ENCODE peak calls at places on chromosomes 2 and 18, in five cellular contexts. One of them, this sample, is unnamed.

GRCh38 chr2:184860744-184861143 is 262.4 kb downstream of the ZNF804A start:
- DNase-seq in fibroblast of lung: no peak
- DNase-seq in hepatocyte: no peak
- DNase-seq in GM23248: no peak
- DNase-seq in IMR-90: no peak
- DNase-seq in this sample: no peak

GRCh38 chr2:36680012-36680411 is 16.5 kb upstream of the VIT start:
- DNase-seq in fibroblast of lung: peak; percentile 24
- DNase-seq in hepatocyte: no peak
- DNase-seq in GM23248: no peak
- DNase-seq in IMR-90: peak; percentile 71
- DNase-seq in this sample: no peak

GRCh38 chr18:13435596-13436333 is 217.2 kb downstream of the LDLRAD4 start:
- DNase-seq in fibroblast of lung: peak; percentile 91
- DNase-seq in hepatocyte: no peak
- DNase-seq in GM23248: peak; percentile 87
- DNase-seq in IMR-90: no peak
- DNase-seq in this sample: peak; percentile 25

GRCh38 chr2:153971250-153971649 is 99.5 kb downstream of the GALNT13 start:
- DNase-seq in fibroblast of lung: peak; percentile 51
- DNase-seq in hepatocyte: no peak
- DNase-seq in GM23248: no peak
- DNase-seq in IMR-90: no peak
- DNase-seq in this sample: no peak

GRCh38 chr2:206721216-206721920 is 3.2 kb upstream of the DYTN start:
- DNase-seq in fibroblast of lung: no peak
- DNase-seq in hepatocyte: no peak
- DNase-seq in GM23248: no peak
- DNase-seq in IMR-90: no peak
- DNase-seq in this sample: peak; percentile 2

GRCh38 chr2:176535480-176536113 is 266.4 kb downstream of the MTX2 start:
- DNase-seq in fibroblast of lung: peak; percentile 67
- DNase-seq in hepatocyte: no peak
- DNase-seq in GM23248: peak; percentile 63
- DNase-seq in IMR-90: no peak
- DNase-seq in this sample: no peak

GRCh38 chr18:56003651-56004050 is 415.7 kb upstream of the TCF4 start:
- DNase-seq in fibroblast of lung: peak; percentile 71
- DNase-seq in hepatocyte: no peak
- DNase-seq in GM23248: no peak
- DNase-seq in IMR-90: no peak
- DNase-seq in this sample: no peak

GRCh38 chr2:150143087-150143536 is 344.4 kb downstream of the RND3 start:
- DNase-seq in fibroblast of lung: peak; percentile 90
- DNase-seq in hepatocyte: no peak
- DNase-seq in GM23248: peak; percentile 63
- DNase-seq in IMR-90: peak; percentile 73
- DNase-seq in this sample: peak; percentile 81

GRCh38 chr2:65604246-65604645 is 171.8 kb upstream of the SPRED2 start:
- DNase-seq in fibroblast of lung: peak; percentile 59
- DNase-seq in hepatocyte: no peak
- DNase-seq in GM23248: peak; percentile 71
- DNase-seq in IMR-90: peak; percentile 18
- DNase-seq in this sample: peak; percentile 28

GRCh38 chr2:11995381-11995947 is 249.0 kb downstream of the LPIN1 start:
- DNase-seq in fibroblast of lung: peak; percentile 76
- DNase-seq in hepatocyte: no peak
- DNase-seq in GM23248: peak; percentile 61
- DNase-seq in IMR-90: peak; percentile 47
- DNase-seq in this sample: no peak

DNA sequence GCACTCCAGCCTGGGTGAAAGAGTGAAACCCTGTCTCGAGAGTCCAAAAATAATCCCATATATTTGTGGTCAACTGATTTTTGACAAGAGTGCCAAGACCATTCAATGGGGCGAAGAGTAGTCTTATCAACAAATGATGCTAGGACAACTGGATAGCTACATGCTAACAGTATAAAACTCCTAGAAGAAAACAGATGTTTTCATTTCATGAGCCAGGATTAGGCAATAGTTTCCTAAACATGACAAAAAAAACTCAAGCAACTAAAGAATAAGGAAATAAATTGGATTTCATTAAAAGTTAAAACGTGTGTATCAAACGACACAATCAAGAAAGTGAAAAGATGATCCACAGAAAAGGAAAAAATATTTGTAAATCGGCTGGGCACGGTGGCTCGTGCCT is 6.3 kb downstream of the LIMS2 start:
- DNase-seq in fibroblast of lung: no peak
- DNase-seq in hepatocyte: no peak
- DNase-seq in GM23248: peak; percentile 58
- DNase-seq in IMR-90: no peak
- DNase-seq in this sample: no peak
- H3K27me3 ChIP-seq in fibroblast of lung: peaks cover 23% of the 10 kb centered on the region
- H3K27me3 ChIP-seq in hepatocyte: peaks cover 34% of the 10 kb centered on the region
- H3K27me3 ChIP-seq in GM23248: no peaks in the 10 kb centered on the region
- H3K27me3 ChIP-seq in IMR-90: no peaks in the 10 kb centered on the region
- H3K27me3 ChIP-seq in this sample: peaks cover 17% of the 10 kb centered on the region

GRCh38 chr2:197498627-197498936 is 1.1 kb downstream of the HSPD1 start:
- DNase-seq in fibroblast of lung: no peak
- DNase-seq in hepatocyte: no peak
- DNase-seq in GM23248: no peak
- DNase-seq in IMR-90: no peak
- DNase-seq in this sample: no peak
- H4K20me1 ChIP-seq in fibroblast of lung: no peaks in the 10 kb centered on the region
- H4K20me1 ChIP-seq in hepatocyte: peaks cover 40% of the 10 kb centered on the region
- H4K20me1 ChIP-seq in GM23248: no peaks in the 10 kb centered on the region
- H4K20me1 ChIP-seq in IMR-90: peaks cover 40% of the 10 kb centered on the region
- H4K20me1 ChIP-seq in this sample: peaks cover 17% of the 10 kb centered on the region

DNA sequence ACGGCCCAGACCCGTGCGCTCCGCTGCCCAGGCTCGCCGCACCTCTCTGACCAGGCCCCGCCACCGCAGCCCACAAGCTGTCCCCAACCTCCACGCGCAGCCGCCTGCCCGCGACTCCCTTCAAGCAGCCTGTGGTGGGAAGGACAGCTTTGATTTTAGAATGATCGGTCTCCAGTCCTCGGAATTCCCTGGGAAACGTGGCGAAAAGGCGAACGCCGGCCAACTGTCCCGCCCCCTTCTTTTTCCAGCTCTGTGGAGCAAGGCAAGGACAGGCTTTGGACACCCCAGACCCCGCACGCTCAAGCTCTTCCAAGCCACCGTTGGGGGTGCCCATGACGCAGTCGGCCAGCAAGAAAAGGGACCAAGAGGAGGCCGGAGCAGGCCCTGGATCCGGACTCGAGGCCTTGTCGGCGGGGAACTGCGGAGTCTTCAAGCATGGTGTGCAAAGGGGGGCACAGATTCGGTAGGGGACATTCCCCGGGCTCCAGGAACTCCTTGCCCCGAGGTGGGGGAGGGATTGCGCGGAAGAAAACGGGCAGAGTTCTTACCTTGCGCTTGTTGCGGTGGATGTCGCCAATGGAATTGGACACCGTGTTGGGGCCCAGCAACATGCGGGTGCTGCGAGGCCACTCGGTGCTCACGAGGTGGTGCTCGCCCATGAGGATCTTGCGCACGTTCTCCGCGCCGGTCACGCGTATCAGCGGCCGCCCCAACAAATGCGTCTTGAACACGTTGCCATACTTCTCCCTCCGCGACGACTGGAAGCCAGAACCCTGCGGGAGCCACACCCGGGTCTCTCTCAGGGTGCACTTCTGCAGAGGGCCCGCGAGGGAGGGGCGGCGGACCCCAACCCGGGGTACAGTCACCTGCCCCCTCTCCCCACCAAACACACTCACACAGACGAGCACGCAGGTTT is 4.0 kb downstream of the CYP26B1 start:
- DNase-seq in fibroblast of lung: no peak
- DNase-seq in hepatocyte: no peak
- DNase-seq in GM23248: peak; percentile 19
- DNase-seq in IMR-90: no peak
- DNase-seq in this sample: no peak
- H3K27me3 ChIP-seq in fibroblast of lung: peaks cover 49% of the 10 kb centered on the region
- H3K27me3 ChIP-seq in hepatocyte: peaks cover 58% of the 10 kb centered on the region
- H3K27me3 ChIP-seq in GM23248: peaks cover 48% of the 10 kb centered on the region
- H3K27me3 ChIP-seq in IMR-90: peaks cover 76% of the 10 kb centered on the region
- H3K27me3 ChIP-seq in this sample: peaks cover 15% of the 10 kb centered on the region

GRCh38 chr2:131055169-131056065 is 37.8 kb downstream of the FAM168B start:
- DNase-seq in fibroblast of lung: peak; percentile 78
- DNase-seq in hepatocyte: no peak
- DNase-seq in GM23248: peak; percentile 71
- DNase-seq in IMR-90: peak; percentile 75
- DNase-seq in this sample: no peak
- H4K20me1 ChIP-seq in fibroblast of lung: no peaks in the 10 kb centered on the region
- H4K20me1 ChIP-seq in hepatocyte: peaks cover 72% of the 10 kb centered on the region
- H4K20me1 ChIP-seq in GM23248: peaks cover 2% of the 10 kb centered on the region
- H4K20me1 ChIP-seq in IMR-90: peaks cover 62% of the 10 kb centered on the region
- H4K20me1 ChIP-seq in this sample: peaks cover 4% of the 10 kb centered on the region

GRCh38 chr18:76209597-76209996 is 285.4 kb downstream of the ZNF516 start:
- DNase-seq in fibroblast of lung: peak; percentile 79
- DNase-seq in hepatocyte: no peak
- DNase-seq in GM23248: peak; percentile 90
- DNase-seq in IMR-90: peak; percentile 67
- DNase-seq in this sample: peak; percentile 90
- H3K27me3 ChIP-seq in fibroblast of lung: no peaks in the 10 kb centered on the region
- H3K27me3 ChIP-seq in hepatocyte: no peaks in the 10 kb centered on the region
- H3K27me3 ChIP-seq in GM23248: peaks cover 4% of the 10 kb centered on the region
- H3K27me3 ChIP-seq in IMR-90: no peaks in the 10 kb centered on the region
- H3K27me3 ChIP-seq in this sample: no peaks in the 10 kb centered on the region

GRCh38 chr2:10446631-10447030 is 1.5 kb downstream of the ODC1 start:
- DNase-seq in fibroblast of lung: no peak
- DNase-seq in hepatocyte: no peak
- DNase-seq in GM23248: no peak
- DNase-seq in IMR-90: no peak
- DNase-seq in this sample: no peak

GRCh38 chr2:10440736-10441135 is 7.4 kb downstream of the ODC1 start:
- DNase-seq in fibroblast of lung: no peak
- DNase-seq in hepatocyte: no peak
- DNase-seq in GM23248: no peak
- DNase-seq in IMR-90: no peak
- DNase-seq in this sample: no peak

GRCh38 chr2:10441966-10442365 is 6.2 kb downstream of the ODC1 start:
- DNase-seq in fibroblast of lung: no peak
- DNase-seq in hepatocyte: no peak
- DNase-seq in GM23248: no peak
- DNase-seq in IMR-90: no peak
- DNase-seq in this sample: no peak

GRCh38 chr2:10447300-10448207 is 573 bp downstream of the ODC1 start:
- DNase-seq in fibroblast of lung: peak; percentile 51
- DNase-seq in hepatocyte: peak; percentile 61
- DNase-seq in GM23248: peak; percentile 51
- DNase-seq in IMR-90: peak; percentile 47
- DNase-seq in this sample: peak; percentile 42

DNA sequence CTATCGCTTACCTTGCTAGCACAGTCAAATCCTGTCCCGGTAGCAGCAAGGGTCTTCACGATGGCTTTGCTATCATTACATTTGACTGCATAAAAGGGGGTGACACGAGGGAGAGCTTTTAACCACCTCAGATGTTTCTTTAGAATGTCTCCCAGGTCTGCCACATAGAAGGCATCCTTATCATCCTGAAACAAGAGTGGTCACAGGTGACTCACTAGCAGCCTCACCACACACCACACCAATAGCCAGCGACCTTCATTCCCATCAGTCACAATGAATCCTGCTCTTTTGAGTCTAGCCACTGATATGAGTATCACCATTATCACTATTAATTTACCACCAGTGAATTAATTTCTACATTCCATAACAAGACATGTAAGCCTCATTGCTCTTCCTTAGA is 3.7 kb downstream of the ODC1 start:
- DNase-seq in fibroblast of lung: peak; percentile 51
- DNase-seq in hepatocyte: no peak
- DNase-seq in GM23248: peak; percentile 28
- DNase-seq in IMR-90: peak; percentile 14
- DNase-seq in this sample: no peak
- H4K20me1 ChIP-seq in fibroblast of lung: peaks cover 2% of the 10 kb centered on the region
- H4K20me1 ChIP-seq in hepatocyte: peaks cover 37% of the 10 kb centered on the region
- H4K20me1 ChIP-seq in GM23248: peaks cover 3% of the 10 kb centered on the region
- H4K20me1 ChIP-seq in IMR-90: peaks cover 24% of the 10 kb centered on the region
- H4K20me1 ChIP-seq in this sample: peaks cover 3% of the 10 kb centered on the region

GRCh38 chr2:101614127-101614759 is 83.3 kb upstream of the MAP4K4 start:
- DNase-seq in fibroblast of lung: no peak
- DNase-seq in hepatocyte: no peak
- DNase-seq in GM23248: no peak
- DNase-seq in IMR-90: no peak
- DNase-seq in this sample: no peak

GRCh38 chr2:101609434-101609833 is 88.1 kb upstream of the MAP4K4 start:
- DNase-seq in fibroblast of lung: no peak
- DNase-seq in hepatocyte: no peak
- DNase-seq in GM23248: no peak
- DNase-seq in IMR-90: no peak
- DNase-seq in this sample: no peak

GRCh38 chr2:101610750-101611315 is 86.7 kb upstream of the MAP4K4 start:
- DNase-seq in fibroblast of lung: no peak
- DNase-seq in hepatocyte: no peak
- DNase-seq in GM23248: no peak
- DNase-seq in IMR-90: no peak
- DNase-seq in this sample: no peak

GRCh38 chr2:101613073-101613704 is 84.3 kb upstream of the MAP4K4 start:
- DNase-seq in fibroblast of lung: no peak
- DNase-seq in hepatocyte: no peak
- DNase-seq in GM23248: no peak
- DNase-seq in IMR-90: no peak
- DNase-seq in this sample: no peak

GRCh38 chr2:101612019-101612418 is 85.5 kb upstream of the MAP4K4 start:
- DNase-seq in fibroblast of lung: no peak
- DNase-seq in hepatocyte: no peak
- DNase-seq in GM23248: no peak
- DNase-seq in IMR-90: no peak
- DNase-seq in this sample: no peak
- H3K27me3 ChIP-seq in fibroblast of lung: no peaks in the 10 kb centered on the region
- H3K27me3 ChIP-seq in hepatocyte: no peaks in the 10 kb centered on the region
- H3K27me3 ChIP-seq in GM23248: no peaks in the 10 kb centered on the region
- H3K27me3 ChIP-seq in IMR-90: no peaks in the 10 kb centered on the region
- H3K27me3 ChIP-seq in this sample: no peaks in the 10 kb centered on the region

DNA sequence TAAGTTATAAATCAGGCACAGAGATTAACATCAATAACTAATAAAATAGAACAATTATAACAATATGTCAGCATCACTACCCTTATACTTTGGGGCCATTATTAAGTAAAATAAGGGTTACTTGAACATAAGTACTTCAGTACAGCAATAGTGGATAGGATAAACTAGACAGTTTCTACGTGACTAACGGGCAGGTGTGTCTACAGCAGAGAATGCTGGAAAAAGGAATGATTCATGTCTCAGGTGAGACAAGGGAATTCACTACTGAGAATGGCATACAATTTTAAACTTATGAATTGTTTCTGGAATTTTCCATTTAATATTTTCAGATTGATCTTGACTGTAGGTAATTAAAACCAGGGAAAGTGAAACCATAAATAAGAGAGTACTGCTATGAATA is 5.5 kb downstream of the WDR75 start:
- DNase-seq in fibroblast of lung: no peak
- DNase-seq in hepatocyte: no peak
- DNase-seq in GM23248: no peak
- DNase-seq in IMR-90: no peak
- DNase-seq in this sample: peak; percentile 51
- H4K20me1 ChIP-seq in fibroblast of lung: no peaks in the 10 kb centered on the region
- H4K20me1 ChIP-seq in hepatocyte: no peaks in the 10 kb centered on the region
- H4K20me1 ChIP-seq in GM23248: peaks cover 2% of the 10 kb centered on the region
- H4K20me1 ChIP-seq in IMR-90: peaks cover 4% of the 10 kb centered on the region
- H4K20me1 ChIP-seq in this sample: peaks cover 4% of the 10 kb centered on the region